ENCODE peak calls at places on chromosome 7, in five cellular contexts. D is heart right ventricle, W is cardiac fibroblast, M is mammary epithelial cell, I is HFFc6. Z is an unnamed sample.

GRCh38 chr7:46448478-46448877 is 527.4 kb upstream of the IGFBP3 start:
- DNase-seq in I (no peak), M (no peak), W (no peak), D (no peak), Z (no peak)

GRCh38 chr7:41955475-41956243 is 252.8 kb upstream of the INHBA start:
- DNase-seq in D (peak; percentile 91), I (peak; percentile 97), W (peak; percentile 99), M (peak; percentile 95), Z (peak; percentile 98)

GRCh38 chr7:17095001-17095574 is 203.4 kb upstream of the AHR start:
- DNase-seq in I (peak; percentile 98), D (no peak), W (no peak), M (peak; percentile 99), Z (peak; percentile 98)

GRCh38 chr7:101691822-101692384 is 62.8 kb upstream of the MYL10 start:
- DNase-seq in W (no peak), I (no peak), D (no peak), M (no peak), Z (no peak)

GRCh38 chr7:101362334-101363195 is at the start of gene COL26A1:
- DNase-seq in D (peak; percentile 35), I (no peak), W (no peak), M (no peak), Z (no peak)

GRCh38 chr7:129332354-129333056 is 101.7 kb upstream of the STRIP2 start:
- DNase-seq in W (peak; percentile 74), M (peak; percentile 48), D (no peak), I (peak; percentile 67), Z (peak; percentile 87)

GRCh38 chr7:85191383-85191782 is 4.5 kb upstream of the SEMA3D start:
- DNase-seq in I (peak; percentile 32), W (peak; percentile 61), D (no peak), M (peak; percentile 26), Z (peak; percentile 61)

GRCh38 chr7:70325509-70326101 is 727.3 kb downstream of the AUTS2 start:
- DNase-seq in I (no peak), M (peak; percentile 76), D (no peak), W (no peak), Z (peak; percentile 92)

GRCh38 chr7:98399462-98399861 is 1.4 kb downstream of the BAIAP2L1 start:
- DNase-seq in I (peak; percentile 25), D (no peak), M (peak; percentile 64), W (peak; percentile 23), Z (peak; percentile 91)

GRCh38 chr7:117872565-117873055 is 631 bp downstream of the CTTNBP2 start:
- DNase-seq in I (no peak), M (no peak), W (no peak), D (peak; percentile 18), Z (no peak)

GRCh38 chr7:156725982-156726381 is 85.4 kb downstream of the RNF32 start:
- DNase-seq in I (no peak), W (peak; percentile 53), M (no peak), D (no peak), Z (no peak)

GRCh38 chr7:149742075-149742701 is 31.2 kb downstream of the ZNF467 start:
- DNase-seq in I (peak; percentile 19), W (peak; percentile 61), D (peak; percentile 70), M (peak; percentile 33), Z (peak; percentile 47)

GRCh38 chr7:79504607-79505389 is 51.3 kb upstream of the MAGI2 start:
- DNase-seq in D (no peak), W (peak; percentile 29), M (no peak), I (peak; percentile 12), Z (peak; percentile 57)

GRCh38 chr7:20214787-20215669 is 2.2 kb downstream of the MACC1 start:
- DNase-seq in M (peak; percentile 69), W (no peak), I (no peak), D (no peak), Z (peak; percentile 84)

GRCh38 chr7:116393654-116394053 is 105.9 kb upstream of the CAV2 start:
- DNase-seq in I (no peak), W (peak; percentile 59), D (peak; percentile 36), M (peak; percentile 71), Z (peak; percentile 78)

GRCh38 chr7:99742737-99743394 is 7.9 kb upstream of the CYP3A7 start:
- DNase-seq in D (no peak), W (no peak), M (no peak), I (no peak), Z (no peak)

GRCh38 chr7:132935608-132936007 is 146.3 kb downstream of the CHCHD3 start:
- DNase-seq in D (no peak), M (no peak), W (no peak), I (no peak), Z (no peak)

GRCh38 chr7:14092376-14092775 is 102.9 kb upstream of the ETV1 start:
- DNase-seq in D (no peak), M (no peak), I (no peak), W (no peak), Z (no peak)

DNA sequence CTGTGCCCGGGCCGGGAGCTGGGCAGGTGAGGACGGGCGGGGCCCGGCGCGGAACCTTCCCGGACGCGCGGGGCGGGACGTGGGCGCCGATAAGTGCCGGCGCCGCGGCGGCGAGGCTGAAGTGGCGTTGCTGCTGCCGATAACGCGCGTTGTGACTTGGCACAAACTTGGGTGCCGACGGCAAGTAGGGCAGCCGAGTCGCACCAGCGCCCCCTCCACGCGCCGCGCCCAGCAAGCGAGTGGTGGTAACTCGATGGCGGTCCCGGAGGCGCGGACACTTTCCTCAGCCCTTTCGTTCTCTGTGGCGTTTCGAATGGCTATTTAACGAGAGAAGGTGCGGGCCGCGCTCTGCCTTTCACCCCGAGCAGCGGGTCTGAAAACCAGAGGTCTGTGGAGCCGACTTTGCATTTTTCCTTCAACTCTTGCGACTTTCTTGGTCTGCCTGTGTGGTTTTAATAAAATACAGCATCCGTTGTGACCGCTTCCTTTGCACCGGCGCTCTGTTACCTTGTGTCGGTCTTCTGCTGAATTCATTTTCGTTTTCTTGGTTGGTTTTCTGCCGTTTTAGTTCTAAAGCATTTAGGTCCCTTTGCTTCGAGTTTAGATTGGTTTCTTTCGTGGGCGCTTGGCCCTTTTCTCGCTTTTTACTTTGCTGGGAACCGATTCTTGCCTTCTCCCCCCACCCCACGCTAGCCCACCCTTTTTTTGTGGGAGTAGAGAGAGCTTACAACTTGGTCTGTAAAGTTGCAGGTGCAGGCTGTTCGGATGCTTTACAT is 704 bp downstream of the STK17A start:
- DNase-seq in W (peak; percentile 56), D (peak; percentile 80), M (peak; percentile 47), I (peak; percentile 38), Z (no peak)
- TF ChIP-seq CTCF in W (no peak), D (no peak), M (peak; percentile 38), I (no peak), Z (peak; percentile 39)

DNA sequence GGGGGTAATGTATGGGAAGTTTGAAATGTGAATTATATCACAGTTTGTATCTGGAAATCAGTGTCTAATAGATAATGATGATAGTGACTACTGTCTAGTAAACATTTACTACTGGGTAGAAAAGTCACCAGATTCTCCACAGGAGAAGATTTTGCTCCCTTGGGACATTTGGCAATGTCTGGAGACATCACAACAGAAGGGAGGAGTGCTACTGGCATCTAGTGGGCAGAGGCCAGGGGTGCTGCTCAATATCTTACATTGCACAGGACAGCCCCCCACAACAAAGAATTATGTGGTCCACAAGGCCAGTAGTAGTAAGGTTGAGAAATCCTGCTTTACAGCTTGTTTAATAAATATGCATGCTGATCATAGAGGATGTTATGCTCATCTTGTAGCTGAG is 92.3 kb upstream of the PRPS1L1 start:
- DNase-seq in D (no peak), I (no peak), W (peak; percentile 38), M (no peak), Z (no peak)
- TF ChIP-seq CTCF in D (peak; percentile 24), I (peak; percentile 49), W (peak; percentile 27), M (peak; percentile 44), Z (peak; percentile 13)

DNA sequence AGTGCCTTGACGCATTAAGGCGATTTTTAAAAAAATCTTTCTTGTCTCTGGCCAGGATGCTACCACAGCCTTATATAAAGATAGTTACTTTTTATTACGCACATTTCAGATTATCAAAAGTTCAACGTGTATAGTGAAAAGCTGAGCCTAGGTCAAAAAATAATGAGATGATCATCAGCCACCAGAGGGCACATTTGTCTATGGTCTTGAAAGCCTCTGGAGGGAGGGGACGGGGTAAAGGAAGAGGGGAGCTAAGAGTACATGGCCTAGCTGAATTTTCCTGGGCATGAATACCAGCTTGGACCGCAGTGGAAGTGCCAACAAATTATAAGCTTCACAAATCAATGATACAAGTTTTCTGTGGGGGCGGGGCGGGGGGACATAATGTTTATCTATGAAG is 285.9 kb upstream of the SMIM30 start:
- DNase-seq in M (no peak), I (no peak), D (no peak), W (no peak), Z (peak; percentile 7)
- TF ChIP-seq CTCF in M (peak; percentile 43), I (peak; percentile 34), D (no peak), W (no peak), Z (peak; percentile 32)

DNA sequence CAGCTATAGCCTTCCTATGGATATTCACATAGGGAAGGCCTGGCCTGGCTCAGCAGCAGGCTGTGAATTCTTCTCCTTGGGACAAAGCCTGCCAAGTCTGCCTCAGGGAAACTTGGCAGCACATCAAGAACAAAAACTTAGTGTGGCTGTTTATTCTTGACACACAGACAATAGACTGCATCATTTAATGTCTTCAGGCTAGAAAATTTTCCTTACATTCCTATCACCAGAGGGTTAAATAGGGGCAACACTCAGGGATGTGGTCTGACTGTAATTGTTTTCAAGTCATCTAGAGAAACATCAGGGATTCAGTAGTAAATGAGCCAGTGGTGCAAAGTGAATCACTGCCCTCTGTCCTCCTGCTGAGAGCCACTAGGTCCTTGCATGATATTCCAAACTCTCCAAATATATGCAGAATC is 137.3 kb downstream of the SEMA3C start:
- DNase-seq in W (peak; percentile 91), I (peak; percentile 94), M (peak; percentile 70), D (peak; percentile 23), Z (peak; percentile 52)
- TF ChIP-seq CTCF in W (peak; percentile 16), I (peak; percentile 53), M (no peak), D (no peak), Z (no peak)